ENCODE peak calls at places on chromosome 9, in nine cellular contexts. U is stomach, W is AG08396, O is activated gamma-delta T cell, P is T-helper 9 cell, S is lower leg skin, N is neural crest cell, J is dorsolateral prefrontal cortex, V is KBM-7. B is an unnamed sample.

GRCh38 chr9:69122391-69123141 is 51.5 kb upstream of the TJP2 start:
- DNase-seq in U (peak), W (peak), O (no peak), P (no peak), S (peak), N (no peak), J (no peak), V (peak), B (no peak)

GRCh38 chr9:36118706-36119105 is 17.8 kb upstream of the GLIPR2 start:
- DNase-seq in U (no peak), W (no peak), O (no peak), P (no peak), S (no peak), N (no peak), J (no peak), V (no peak), B (no peak)

GRCh38 chr9:100099722-100100042 is 639 bp downstream of the INVS start:
- DNase-seq in U (no peak), W (peak), O (no peak), P (no peak), S (no peak), N (peak), J (peak), V (no peak), B (no peak)

GRCh38 chr9:132077881-132078280 is 1.8 kb downstream of the MED27 start:
- DNase-seq in U (no peak), W (no peak), O (no peak), P (no peak), S (no peak), N (no peak), J (no peak), V (no peak), B (no peak)

GRCh38 chr9:106587021-106587420 is 275.9 kb upstream of the ZNF462 start:
- DNase-seq in U (no peak), W (no peak), O (no peak), P (no peak), S (no peak), N (no peak), J (no peak), V (no peak), B (no peak)

GRCh38 chr9:123998970-123999621 is 12.5 kb upstream of the LHX2 start:
- DNase-seq in U (no peak), W (no peak), O (no peak), P (no peak), S (no peak), N (no peak), J (no peak), V (no peak), B (no peak)

GRCh38 chr9:82492274-82492673 is 503.7 kb downstream of the SPATA31D1 start:
- DNase-seq in U (no peak), W (no peak), O (no peak), P (no peak), S (no peak), N (no peak), J (no peak), V (no peak), B (no peak)

GRCh38 chr9:109889456-109889855 is 109.5 kb downstream of the PALM2AKAP2 start:
- DNase-seq in U (no peak), W (no peak), O (no peak), P (no peak), S (no peak), N (no peak), J (no peak), V (no peak), B (no peak)

GRCh38 chr9:15244001-15244441 is 63.0 kb downstream of the TTC39B start:
- DNase-seq in U (no peak), W (peak), O (no peak), P (no peak), S (no peak), N (no peak), J (no peak), V (no peak), B (no peak)

GRCh38 chr9:89994988-89995613 is 390.3 kb downstream of the GADD45G start:
- DNase-seq in U (no peak), W (no peak), O (no peak), P (no peak), S (no peak), N (no peak), J (no peak), V (no peak), B (no peak)

GRCh38 chr9:70340572-70340971 is 73.9 kb downstream of the KLF9 start:
- DNase-seq in U (no peak), W (peak), O (no peak), P (no peak), S (no peak), N (no peak), J (no peak), V (peak), B (no peak)

GRCh38 chr9:21549251-21549765 is 67.2 kb upstream of the IFNE start:
- DNase-seq in U (peak), W (peak), O (no peak), P (no peak), S (no peak), N (no peak), J (no peak), V (no peak), B (no peak)

GRCh38 chr9:35791321-35791921 is at the start of gene NPR2:
- DNase-seq in U (no peak), W (peak), O (no peak), P (no peak), S (no peak), N (peak), J (peak), V (no peak), B (no peak)

GRCh38 chr9:76194896-76195295 is 199.3 kb downstream of the RFK start:
- DNase-seq in U (no peak), W (no peak), O (no peak), P (no peak), S (no peak), N (no peak), J (no peak), V (no peak), B (no peak)

GRCh38 chr9:114790521-114790920 is 15.3 kb downstream of the TNFSF15 start:
- DNase-seq in U (no peak), W (no peak), O (no peak), P (no peak), S (no peak), N (no peak), J (no peak), V (no peak), B (no peak)

GRCh38 chr9:123349691-123350480 is 6.1 kb upstream of the CRB2 start:
- DNase-seq in U (peak), W (peak), O (no peak), P (peak), S (peak), N (peak), J (peak), V (peak), B (peak)

GRCh38 chr9:135526089-135526729 is 5.0 kb downstream of the LCN1 start:
- DNase-seq in U (peak), W (no peak), O (no peak), P (no peak), S (no peak), N (no peak), J (no peak), V (no peak), B (no peak)

GRCh38 chr9:134986957-134987356 is 69.2 kb upstream of the FCN1 start:
- DNase-seq in U (no peak), W (no peak), O (no peak), P (no peak), S (no peak), N (no peak), J (no peak), V (no peak), B (no peak)

B was measured in CD4-positive, alpha-beta T cell.